ENCODE peak calls at places on chromosomes 11 and 22, in seven cellular contexts. Y is MM.1S; F is stimulated activated CD8-positive, alpha-beta memory T cell treated with anti-CD3 and anti-CD28 coated beads, Interleukin-15, amount 100 ng/mL, for 1 hour; C is CD8-positive, alpha-beta memory T cell; N is aorta; B is coronary artery; P is suprapubic skin. M is an unnamed sample.

GRCh38 chr11:79393362-79394043 is 47.3 kb downstream of the TENM4 start:
- DNase-seq in B (no peak), N (no peak), C (no peak), P (no peak), F (no peak), Y (no peak), M (no peak)

GRCh38 chr22:20536590-20537324 is 29.3 kb downstream of the MED15 start:
- DNase-seq in F (no peak), B (no peak), N (no peak), Y (no peak), P (no peak), C (no peak), M (no peak)

GRCh38 chr11:96267490-96268010 is 75.4 kb downstream of the MAML2 start:
- DNase-seq in F (no peak), P (no peak), Y (peak), B (no peak), C (peak), N (no peak), M (no peak)

GRCh38 chr11:95134491-95134890 is 44.8 kb downstream of the ENDOD1 start:
- DNase-seq in P (no peak), B (no peak), F (no peak), C (no peak), N (no peak), Y (no peak), M (no peak)

GRCh38 chr11:64241430-64242153 is 697 bp downstream of the FKBP2 start:
- DNase-seq in B (no peak), P (peak), F (peak), C (peak), Y (peak), N (peak), M (peak)

GRCh38 chr11:117482881-117483280 is 155.2 kb downstream of the CEP164 start:
- DNase-seq in B (no peak), F (no peak), N (no peak), C (no peak), Y (no peak), P (no peak), M (no peak)

GRCh38 chr11:133520707-133521106 is 11.6 kb downstream of the OPCML start:
- DNase-seq in P (no peak), F (no peak), Y (no peak), N (peak), C (no peak), B (no peak), M (no peak)

GRCh38 chr11:87451400-87451799 is 413.7 kb downstream of the TMEM135 start:
- DNase-seq in C (no peak), N (no peak), P (no peak), B (no peak), Y (no peak), F (no peak), M (no peak)

GRCh38 chr11:35619754-35620640 is 1.7 kb downstream of the FJX1 start:
- DNase-seq in N (no peak), F (no peak), Y (no peak), P (no peak), C (no peak), B (no peak), M (peak)